ENCODE peak calls at places on chromosome X, in six cellular contexts. N, V, H, M, T and F are unnamed samples. For H3K4me1 and H4K20me1, the result is how much of the 10 kb centered on the place peaks cover.

GRCh38 chrX:70762285-70762684 is 146.2 kb downstream of the TEX11 start:
- DNase-seq in N (peak), V (peak), H (no peak), M (no peak), T (no peak), F (no peak)

GRCh38 chrX:20711366-20711765 is 444.7 kb upstream of the RPS6KA3 start:
- DNase-seq in N (no peak), V (no peak), H (no peak), M (no peak), T (no peak), F (no peak)

GRCh38 chrX:131812847-131813825 is 210.0 kb upstream of the STK26 start:
- DNase-seq in N (no peak), V (no peak), H (no peak), M (peak), T (peak), F (no peak)

GRCh38 chrX:22526339-22526738 is 253.6 kb downstream of the CBLL2 start:
- DNase-seq in N (peak), V (no peak), H (no peak), M (peak), T (peak), F (no peak)

GRCh38 chrX:116872931-116873330 is 410.2 kb upstream of the CT83 start:
- DNase-seq in N (no peak), V (no peak), H (no peak), M (no peak), T (no peak), F (no peak)

GRCh38 chrX:154519389-154519788 is 3.4 kb upstream of the FAM3A start:
- DNase-seq in N (no peak), V (no peak), H (no peak), M (no peak), T (no peak), F (no peak)

GRCh38 chrX:39869846-39870601 is 227.7 kb downstream of the BCOR start:
- DNase-seq in N (no peak), V (no peak), H (no peak), M (peak), T (peak), F (no peak)

GRCh38 chrX:139720979-139721378 is 13.0 kb upstream of the MCF2 start:
- DNase-seq in N (no peak), V (no peak), H (no peak), M (no peak), T (no peak), F (no peak)

GRCh38 chrX:53494427-53494826 is 60.3 kb upstream of the HSD17B10 start:
- DNase-seq in N (no peak), V (no peak), H (no peak), M (peak), T (no peak), F (no peak)

GRCh38 chrX:123833387-123833786 is 26.5 kb upstream of the XIAP start:
- DNase-seq in N (peak), V (peak), H (peak), M (peak), T (peak), F (peak)

GRCh38 chrX:11113731-11114130 is 2.6 kb downstream of the HCCS start:
- DNase-seq in N (no peak), V (no peak), H (no peak), M (peak), T (no peak), F (peak)

GRCh38 chrX:150268839-150269238 is 94.3 kb upstream of the MAMLD1 start:
- DNase-seq in N (no peak), V (no peak), H (no peak), M (no peak), T (no peak), F (no peak)

GRCh38 chrX:30654989-30655607 is 1.9 kb downstream of the GK start:
- DNase-seq in N (no peak), V (no peak), H (no peak), M (peak), T (peak), F (no peak)

GRCh38 chrX:21975827-21976226 is 35.3 kb downstream of the SMS start:
- DNase-seq in N (no peak), V (no peak), H (no peak), M (peak), T (peak), F (no peak)

GRCh38 chrX:2486476-2487133 is 14.2 kb downstream of the DHRSX start:
- DNase-seq in N (no peak), V (no peak), H (no peak), M (no peak), T (no peak), F (no peak)

GRCh38 chrX:63434665-63435064 is 83.5 kb upstream of the SPIN4 start:
- DNase-seq in N (peak), V (no peak), H (peak), M (peak), T (peak), F (no peak)

GRCh38 chrX:75155830-75156525 is at the start of gene ABCB7:
- DNase-seq in N (peak), V (peak), H (peak), M (peak), T (peak), F (peak)

GRCh38 chrX:129634541-129634940 is 20.2 kb downstream of the APLN start:
- DNase-seq in N (no peak), V (peak), H (no peak), M (no peak), T (no peak), F (no peak)

GRCh38 chrX:56963377-56963776 is 32.0 kb downstream of the SPIN3 start:
- DNase-seq in N (no peak), V (no peak), H (no peak), M (no peak), T (no peak), F (no peak)

GRCh38 chrX:69127466-69127865 is 37.8 kb downstream of the PJA1 start:
- DNase-seq in N (no peak), V (no peak), H (no peak), M (no peak), T (no peak), F (no peak)

GRCh38 chrX:40542972-40543371 is 37.8 kb upstream of the ATP6AP2 start:
- DNase-seq in N (no peak), V (no peak), H (no peak), M (no peak), T (no peak), F (no peak)

GRCh38 chrX:115449742-115450141 is 111.2 kb upstream of the PLS3 start:
- DNase-seq in N (no peak), V (no peak), H (no peak), M (no peak), T (no peak), F (no peak)

GRCh38 chrX:94813541-94813940 is 1139.5 kb downstream of the FAM133A start:
- DNase-seq in N (no peak), V (no peak), H (no peak), M (no peak), T (no peak), F (no peak)

GRCh38 chrX:46279214-46279924 is 265.9 kb downstream of the ZNF674 start:
- DNase-seq in N (no peak), V (no peak), H (no peak), M (no peak), T (peak), F (no peak)

GRCh38 chrX:47568656-47569295 is 7.8 kb downstream of the ARAF start:
- DNase-seq in N (no peak), V (peak), H (peak), M (no peak), T (no peak), F (peak)

GRCh38 chrX:124725467-124725866 is 379.1 kb downstream of the SH2D1A start:
- DNase-seq in N (no peak), V (no peak), H (no peak), M (no peak), T (no peak), F (no peak)

GRCh38 chrX:97399400-97399799 is 515.7 kb downstream of the RPA4 start:
- DNase-seq in N (no peak), V (no peak), H (no peak), M (peak), T (no peak), F (no peak)

GRCh38 chrX:8273451-8273894 is 102.4 kb upstream of the VCX2 start:
- DNase-seq in N (no peak), V (no peak), H (no peak), M (no peak), T (peak), F (no peak)

GRCh38 chrX:124651031-124651430 is 304.7 kb downstream of the SH2D1A start:
- DNase-seq in N (no peak), V (peak), H (no peak), M (no peak), T (no peak), F (no peak)

GRCh38 chrX:54602563-54602962 is 72.5 kb downstream of the GNL3L start:
- DNase-seq in N (no peak), V (no peak), H (no peak), M (no peak), T (no peak), F (no peak)

GRCh38 chrX:148878371-148878770 is 378.0 kb downstream of the AFF2 start:
- DNase-seq in N (no peak), V (no peak), H (no peak), M (peak), T (peak), F (no peak)

GRCh38 chrX:17608898-17609297 is 128.4 kb upstream of the SCML1 start:
- DNase-seq in N (no peak), V (no peak), H (no peak), M (no peak), T (no peak), F (no peak)

GRCh38 chrX:25548806-25549205 is 533.0 kb upstream of the ARX start:
- DNase-seq in N (no peak), V (no peak), H (no peak), M (peak), T (no peak), F (no peak)

GRCh38 chrX:123392921-123393320 is 208.8 kb downstream of the GRIA3 start:
- DNase-seq in N (no peak), V (no peak), H (no peak), M (no peak), T (no peak), F (no peak)

GRCh38 chrX:139882299-139882698 is 50.6 kb downstream of the ATP11C start:
- DNase-seq in N (no peak), V (no peak), H (no peak), M (no peak), T (no peak), F (no peak)

GRCh38 chrX:54494970-54495813 is 842 bp downstream of the FGD1 start:
- DNase-seq in N (no peak), V (peak), H (no peak), M (peak), T (peak), F (no peak)

GRCh38 chrX:80812176-80812575 is 2.5 kb upstream of the BRWD3 start:
- DNase-seq in N (no peak), V (peak), H (peak), M (peak), T (peak), F (peak)

GRCh38 chrX:43469391-43470054 is 186.6 kb upstream of the MAOA start:
- DNase-seq in N (no peak), V (no peak), H (no peak), M (no peak), T (peak), F (no peak)

GRCh38 chrX:43474321-43474720 is 181.8 kb upstream of the MAOA start:
- DNase-seq in N (peak), V (peak), H (peak), M (no peak), T (peak), F (no peak)
- TF ChIP-seq CTCF in N (no peak), V (peak), H (peak), M (no peak), T (no peak), F (no peak)

DNA sequence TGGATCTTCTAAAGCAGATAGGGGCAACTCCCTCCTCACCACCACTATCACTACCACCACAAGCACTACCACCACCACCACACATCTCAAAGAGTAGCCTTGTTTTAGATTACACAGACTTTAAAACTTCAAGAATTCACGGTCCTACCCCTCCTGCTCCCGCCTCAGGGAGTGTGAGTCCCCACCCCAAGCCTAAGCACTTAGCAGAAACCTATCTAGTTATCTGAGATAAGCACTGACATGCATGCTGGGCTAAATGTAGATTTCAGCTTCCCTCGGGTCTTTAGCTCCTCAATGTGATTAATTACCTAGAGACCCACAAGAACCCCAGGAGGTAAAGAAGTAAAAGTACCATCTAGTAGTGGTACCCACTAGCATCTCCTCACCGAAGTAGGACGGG is 775 bp downstream of the AMOT start:
- DNase-seq in N (no peak), V (peak), H (no peak), M (no peak), T (no peak), F (no peak)
- H3K4me1 ChIP-seq in N (under half), V (under half), H (under half), M (under half), T (under half), F (under half)

DNA sequence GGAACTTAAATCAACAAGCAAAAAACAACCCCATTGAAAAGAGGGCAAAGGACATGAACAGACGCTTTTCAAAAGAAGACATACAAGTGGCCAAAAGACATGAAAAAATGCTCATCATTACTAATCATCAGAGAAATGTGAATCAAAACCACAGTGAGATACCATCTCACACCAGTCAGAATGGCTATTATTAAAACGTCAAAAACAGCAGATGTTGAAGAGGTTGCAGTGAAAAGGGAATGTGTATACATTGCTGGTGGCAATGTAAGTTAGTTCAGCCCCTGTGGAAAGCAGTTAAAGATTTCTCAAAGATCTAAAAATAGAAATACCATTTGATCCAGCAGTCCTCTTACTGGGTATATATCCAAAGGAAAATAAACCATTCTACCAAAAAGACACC is 22.6 kb downstream of the RTL9 start:
- DNase-seq in N (no peak), V (no peak), H (no peak), M (peak), T (peak), F (no peak)
- H4K20me1 ChIP-seq in N (under half), V (under half), H (under half), M (under half), T (under half), F (under half)

GRCh38 chrX:152913354-152913753 is 15.5 kb downstream of the ZNF185 start:
- DNase-seq in N (no peak), V (no peak), H (no peak), M (no peak), T (no peak), F (no peak)
- TF ChIP-seq CTCF in N (peak), V (no peak), H (no peak), M (no peak), T (no peak), F (peak)

DNA sequence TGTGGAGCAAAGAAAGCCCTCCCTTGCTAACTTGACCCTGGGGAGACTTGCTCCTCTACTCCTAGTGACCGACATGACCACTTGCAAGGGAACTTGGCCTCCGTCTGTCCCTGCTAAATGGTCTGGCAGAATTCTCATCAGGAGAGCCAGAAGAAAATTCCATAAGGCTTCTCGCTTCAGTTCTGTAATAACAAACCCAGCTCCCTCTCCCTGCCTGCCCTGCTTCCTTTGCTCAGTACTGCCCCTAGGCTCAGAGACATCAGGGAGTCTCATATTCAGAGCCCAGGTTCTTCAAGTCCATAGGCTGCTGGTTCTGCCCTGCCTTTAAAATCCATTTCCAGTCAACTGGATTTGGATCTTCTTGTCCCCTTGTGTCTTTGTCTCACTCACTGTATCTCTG is 13.1 kb downstream of the DOCK11 start:
- DNase-seq in N (no peak), V (no peak), H (no peak), M (no peak), T (no peak), F (no peak)
- H3K4me1 ChIP-seq in N (under half), V (under half), H (under half), M (under half), T (under half), F (under half)

DNA sequence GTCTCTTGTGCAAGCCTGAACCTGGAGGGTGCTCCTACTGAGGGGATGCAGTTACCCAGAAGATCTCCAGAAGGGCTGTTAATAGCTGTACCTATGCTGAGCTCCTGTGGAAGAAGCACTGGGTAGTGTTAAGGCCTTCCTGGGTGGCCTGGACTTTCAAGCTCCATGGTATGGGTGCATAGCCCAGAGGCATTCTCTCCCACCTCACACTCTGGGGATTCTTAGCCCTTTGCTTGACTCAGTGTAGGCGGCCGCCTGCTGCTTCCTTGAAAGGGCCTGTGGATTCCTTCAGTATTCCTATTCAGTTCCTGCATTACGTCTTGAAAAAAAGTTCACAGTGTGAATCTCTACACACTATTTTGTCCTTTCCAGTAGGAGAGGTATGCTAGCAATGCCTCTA is 235.7 kb upstream of the MAGEB16 start:
- DNase-seq in N (no peak), V (peak), H (peak), M (no peak), T (no peak), F (no peak)
- H4K20me1 ChIP-seq in N (under half), V (under half), H (under half), M (under half), T (under half), F (under half)

GRCh38 chrX:120999413-120999812 is 13.9 kb upstream of the CT47A1 start:
- DNase-seq in N (no peak), V (no peak), H (no peak), M (no peak), T (no peak), F (no peak)

DNA sequence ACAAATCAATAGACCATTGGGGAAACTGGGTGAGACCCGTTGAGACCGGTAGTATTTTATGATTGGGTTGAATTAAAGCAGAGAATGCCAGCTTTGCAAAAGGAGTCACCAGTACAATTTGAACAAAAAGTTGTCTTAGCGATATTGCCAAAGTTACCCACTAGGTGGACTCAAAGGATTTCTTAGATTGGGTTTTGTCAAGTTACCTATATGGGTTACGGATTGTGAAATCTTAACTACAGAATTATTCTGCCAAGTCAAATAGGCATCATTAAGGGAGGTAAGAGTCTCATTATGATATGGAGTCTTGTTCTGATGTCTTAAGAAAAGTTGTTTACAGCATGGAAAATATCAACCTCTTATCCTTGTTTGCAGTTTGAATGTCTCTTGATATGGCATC is 15.0 kb upstream of the CT47A1 start:
- DNase-seq in N (peak), V (peak), H (no peak), M (no peak), T (peak), F (peak)
- TF ChIP-seq CTCF in N (peak), V (peak), H (peak), M (no peak), T (peak), F (peak)

GRCh38 chrX:12890467-12890866 is 16.0 kb upstream of the TLR8 start:
- DNase-seq in N (no peak), V (no peak), H (no peak), M (no peak), T (no peak), F (peak)

GRCh38 chrX:12891167-12891566 is 15.3 kb upstream of the TLR8 start:
- DNase-seq in N (no peak), V (no peak), H (no peak), M (no peak), T (no peak), F (no peak)

GRCh38 chrX:12895856-12896255 is 10.6 kb upstream of the TLR8 start:
- DNase-seq in N (no peak), V (no peak), H (no peak), M (peak), T (no peak), F (no peak)

GRCh38 chrX:12894074-12894691 is 12.2 kb upstream of the TLR8 start:
- DNase-seq in N (peak), V (peak), H (no peak), M (peak), T (no peak), F (peak)

GRCh38 chrX:12891915-12892506 is 14.4 kb upstream of the TLR8 start:
- DNase-seq in N (no peak), V (no peak), H (no peak), M (no peak), T (no peak), F (peak)
- H3K4me1 ChIP-seq in N (under half), V (under half), H (under half), M (under half), T (under half), F (half or more)

GRCh38 chrX:24169211-24169610 is 19.7 kb downstream of the ZFX start:
- DNase-seq in N (no peak), V (no peak), H (no peak), M (no peak), T (no peak), F (peak)
- H4K20me1 ChIP-seq in N (under half), V (half or more), H (under half), M (half or more), T (under half), F (under half)